ENCODE peak calls at places on chromosomes 13 and 19, in seven cellular contexts. W is keratinocyte; Z is osteocyte; C is Peyer's patch; X is CD4-positive, alpha-beta T cell; L is mesothelial cell of epicardium; Q is cardiac muscle cell. S is an unnamed sample.
A peak's percentile ranks its signal among the peaks of the same experiment; 100 is the strongest.

GRCh38 chr19:3239367-3239766 is 14.9 kb downstream of the CELF5 start:
- DNase-seq in W (no peak), Z (no peak), C (no peak), X (no peak), L (no peak), Q (no peak), S (no peak)

GRCh38 chr19:12784394-12784870 is 6.9 kb upstream of the JUNB start:
- DNase-seq in W (no peak), Z (no peak), C (no peak), X (no peak), L (no peak), Q (no peak), S (no peak)

GRCh38 chr13:84279166-84279565 is 396.9 kb upstream of the SLITRK1 start:
- DNase-seq in W (no peak), Z (no peak), C (no peak), X (no peak), L (no peak), Q (no peak), S (no peak)

GRCh38 chr19:3459322-3459881 is 20.9 kb downstream of the SMIM24 start:
- DNase-seq in W (no peak), Z (no peak), C (peak; percentile 24), X (no peak), L (no peak), Q (peak; percentile 96), S (no peak)

GRCh38 chr19:47187797-47188196 is 43.2 kb downstream of the BBC3 start:
- DNase-seq in W (no peak), Z (no peak), C (no peak), X (no peak), L (no peak), Q (no peak), S (no peak)

GRCh38 chr19:5338661-5339469 is 1.7 kb downstream of the PTPRS start:
- DNase-seq in W (no peak), Z (no peak), C (no peak), X (no peak), L (no peak), Q (no peak), S (no peak)

GRCh38 chr13:46679369-46680180 is 117.4 kb downstream of the ESD start:
- DNase-seq in W (no peak), Z (no peak), C (peak; percentile 56), X (no peak), L (no peak), Q (peak; percentile 71), S (peak; percentile 20)

GRCh38 chr13:27523345-27524073 is 73.1 kb upstream of the MTIF3 start:
- DNase-seq in W (no peak), Z (peak; percentile 27), C (peak; percentile 28), X (no peak), L (no peak), Q (peak; percentile 6), S (no peak)

GRCh38 chr13:36370108-36370429 is 23.9 kb upstream of the SPART start:
- DNase-seq in W (no peak), Z (no peak), C (no peak), X (no peak), L (no peak), Q (no peak), S (no peak)

GRCh38 chr13:23751195-23751594 is 138.0 kb downstream of the MIPEP start:
- DNase-seq in W (no peak), Z (no peak), C (no peak), X (no peak), L (no peak), Q (no peak), S (no peak)

GRCh38 chr13:109533350-109533749 is 253.0 kb downstream of the IRS2 start:
- DNase-seq in W (no peak), Z (no peak), C (no peak), X (no peak), L (no peak), Q (no peak), S (no peak)

GRCh38 chr13:26599885-26600284 is 42.4 kb downstream of the WASF3 start:
- DNase-seq in W (no peak), Z (no peak), C (no peak), X (no peak), L (no peak), Q (no peak), S (no peak)

GRCh38 chr13:75296651-75297050 is 185.3 kb downstream of the TBC1D4 start:
- DNase-seq in W (no peak), Z (no peak), C (no peak), X (no peak), L (no peak), Q (no peak), S (no peak)

GRCh38 chr19:35902870-35903475 is 644 bp downstream of the HCST start:
- DNase-seq in W (no peak), Z (no peak), C (no peak), X (no peak), L (no peak), Q (no peak), S (no peak)

GRCh38 chr19:7515471-7516226 is at the start of gene ZNF358:
- DNase-seq in W (no peak), Z (no peak), C (no peak), X (no peak), L (no peak), Q (peak; percentile 76), S (peak; percentile 56)

GRCh38 chr13:92681239-92681638 is 545.4 kb upstream of the GPC6 start:
- DNase-seq in W (no peak), Z (no peak), C (no peak), X (no peak), L (no peak), Q (no peak), S (no peak)

GRCh38 chr13:42486711-42487198 is 87.2 kb upstream of the TNFSF11 start:
- DNase-seq in W (no peak), Z (no peak), C (no peak), X (no peak), L (no peak), Q (peak; percentile 82), S (no peak)

GRCh38 chr13:28684257-28684656 is 25.3 kb downstream of the POMP start:
- DNase-seq in W (no peak), Z (no peak), C (no peak), X (no peak), L (no peak), Q (no peak), S (no peak)

GRCh38 chr13:30088312-30088855 is 219.0 kb downstream of the KATNAL1 start:
- DNase-seq in W (no peak), Z (peak; percentile 53), C (no peak), X (no peak), L (no peak), Q (no peak), S (no peak)

GRCh38 chr19:20479483-20479882 is 86.1 kb downstream of the ZNF737 start:
- DNase-seq in W (no peak), Z (no peak), C (no peak), X (no peak), L (no peak), Q (no peak), S (no peak)

GRCh38 chr19:20482721-20483120 is 82.9 kb downstream of the ZNF737 start:
- DNase-seq in W (no peak), Z (no peak), C (no peak), X (peak; percentile 14), L (no peak), Q (no peak), S (no peak)

DNA sequence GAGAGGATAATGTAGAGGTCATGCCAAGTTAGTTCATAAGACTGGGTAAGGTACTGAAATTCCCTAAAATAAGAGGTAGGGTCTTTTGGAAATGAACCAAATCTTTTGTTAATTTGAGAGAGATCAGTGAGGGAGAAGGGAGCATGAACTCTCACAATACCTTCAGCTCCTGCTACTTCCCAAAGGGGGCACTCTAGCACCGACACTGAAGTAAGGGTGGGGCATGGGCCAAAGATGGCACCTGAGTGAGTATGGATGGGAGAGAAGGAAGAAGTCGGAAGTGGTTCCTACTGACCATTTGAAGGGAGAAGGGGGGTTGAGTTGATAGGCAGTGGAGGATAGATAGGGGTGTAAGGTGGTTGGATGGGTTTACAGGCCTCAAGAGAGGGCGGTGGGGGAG is 86.6 kb downstream of the ZNF737 start:
- DNase-seq in W (no peak), Z (no peak), C (no peak), X (no peak), L (no peak), Q (no peak), S (no peak)
- TF ChIP-seq CTCF in W (no peak), Z (no peak), C (no peak), X (no peak), L (no peak), Q (no peak), S (no peak)

DNA sequence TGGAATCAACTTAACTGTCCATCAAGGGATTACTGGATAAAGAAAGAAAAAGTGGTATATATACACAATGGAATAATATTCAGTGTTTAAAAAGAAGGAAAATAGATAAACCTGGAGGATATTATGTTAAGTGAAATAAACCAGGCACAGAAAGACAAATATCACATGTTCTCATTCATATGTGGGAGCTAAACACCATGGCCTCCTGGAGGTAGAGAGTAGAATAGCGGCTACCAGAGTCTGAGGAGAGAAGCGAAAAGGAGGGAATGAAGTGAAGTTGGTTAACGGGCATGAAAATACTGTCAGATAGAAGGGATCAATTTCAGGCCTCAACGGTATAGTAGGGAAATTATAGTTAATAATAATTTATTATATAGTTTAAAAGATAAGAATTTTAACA is 147.5 kb upstream of the OBI1 start:
- DNase-seq in W (no peak), Z (no peak), C (no peak), X (no peak), L (no peak), Q (peak; percentile 1), S (no peak)
- TF ChIP-seq CTCF in W (peak; percentile 34), Z (peak; percentile 23), C (peak; percentile 26), X (peak; percentile 11), L (no peak), Q (peak; percentile 21), S (no peak)

DNA sequence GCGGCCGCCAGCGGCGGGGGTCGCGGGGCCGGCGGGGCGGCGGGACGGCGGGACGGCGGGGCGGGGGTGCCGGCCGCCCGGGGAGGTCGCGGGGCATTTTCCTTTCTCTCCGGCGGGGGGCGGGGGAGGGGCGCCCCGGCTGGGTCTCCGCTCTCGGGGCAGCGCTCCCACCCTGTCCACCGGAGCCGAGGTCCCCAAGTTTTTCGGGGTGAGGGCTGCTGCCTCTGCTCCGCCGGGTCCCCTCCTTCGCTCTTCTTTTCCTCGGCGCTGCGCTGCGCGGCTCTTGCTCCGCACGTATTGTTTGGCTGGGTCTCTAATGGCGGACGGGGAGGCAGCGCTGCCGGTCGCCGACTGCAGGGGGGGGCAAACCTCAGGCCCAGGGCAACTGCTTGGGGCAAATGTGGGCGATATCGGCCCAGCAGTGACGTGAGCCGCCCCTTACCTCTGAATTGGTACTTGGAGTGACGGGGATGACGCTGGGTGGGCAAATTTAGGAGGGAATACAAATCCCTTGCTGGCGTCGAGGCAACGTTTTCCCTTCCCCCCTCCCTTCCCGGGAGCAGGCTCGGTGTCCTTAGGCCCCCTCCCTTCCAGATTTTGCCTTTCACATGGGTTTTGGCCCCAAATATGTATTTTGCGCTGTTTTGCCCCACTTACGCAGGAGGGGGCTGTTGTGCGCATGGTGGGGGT is 759 bp downstream of the ZMYM2 start:
- DNase-seq in W (no peak), Z (peak; percentile 87), C (peak; percentile 63), X (peak; percentile 40), L (peak; percentile 29), Q (peak; percentile 61), S (peak; percentile 67)
- TF ChIP-seq CTCF in W (no peak), Z (no peak), C (no peak), X (no peak), L (no peak), Q (no peak), S (no peak)

GRCh38 chr13:51832471-51833152 is 12.4 kb downstream of the TMEM272 start:
- DNase-seq in W (no peak), Z (peak; percentile 40), C (peak; percentile 56), X (peak; percentile 50), L (no peak), Q (peak; percentile 63), S (no peak)
- TF ChIP-seq CTCF in W (peak; percentile 41), Z (peak; percentile 44), C (peak; percentile 40), X (peak; percentile 70), L (no peak), Q (peak; percentile 39), S (no peak)

S was measured in activated B cell treated with CpG ODN at 0.5 μM for 24 hours.